ENCODE peak calls at places on chromosomes 1 and 21, in six cellular contexts. F is stimulated activated CD8-positive, alpha-beta memory T cell treated with anti-CD3 and anti-CD28 coated beads, Interleukin-7, amount 100 ng/mL, for 1 hour; P is amniotic epithelial cell; T is skeletal muscle cell; U is mesothelial cell of epicardium; G is pulmonary artery endothelial cell. Q is an unnamed sample.

GRCh38 chr21:45950740-45951515 is 30.6 kb upstream of the COL6A1 start:
- DNase-seq in P (peak), U (no peak), G (no peak), T (no peak), F (no peak), Q (no peak)

GRCh38 chr1:188583133-188583532 is 1754.4 kb downstream of the PLA2G4A start:
- DNase-seq in F (no peak), T (no peak), P (no peak), U (no peak), G (no peak), Q (no peak)

GRCh38 chr1:46613661-46614603 is 2.7 kb downstream of the MOB3C start:
- DNase-seq in U (no peak), G (no peak), T (no peak), F (no peak), P (peak), Q (peak)

GRCh38 chr21:29117372-29117955 is 13.0 kb upstream of the MAP3K7CL start:
- DNase-seq in T (no peak), P (no peak), G (no peak), F (no peak), U (no peak), Q (peak)

GRCh38 chr1:47761201-47761930 is 235.8 kb downstream of the TRABD2B start:
- DNase-seq in P (no peak), F (no peak), U (no peak), T (no peak), G (no peak), Q (no peak)

GRCh38 chr1:84692391-84692790 is 2.1 kb upstream of the SSX2IP start:
- DNase-seq in T (no peak), F (no peak), P (no peak), U (no peak), G (no peak), Q (no peak)

GRCh38 chr21:39321424-39321823 is 8.0 kb upstream of the BRWD1 start:
- DNase-seq in P (no peak), T (no peak), F (no peak), G (no peak), U (no peak), Q (no peak)

GRCh38 chr1:228420968-228421826 is 4.5 kb upstream of the TRIM17 start:
- DNase-seq in F (no peak), T (no peak), U (no peak), G (no peak), P (peak), Q (no peak)

GRCh38 chr1:87117761-87118160 is 203.3 kb downstream of the HS2ST1 start:
- DNase-seq in T (no peak), P (no peak), G (no peak), F (no peak), U (no peak), Q (no peak)

GRCh38 chr1:86762336-86762735 is 58.0 kb downstream of the SH3GLB1 start:
- DNase-seq in G (no peak), T (no peak), P (no peak), U (no peak), F (no peak), Q (no peak)

GRCh38 chr21:39694750-39695149 is 50.2 kb upstream of the IGSF5 start:
- DNase-seq in P (no peak), F (no peak), T (no peak), G (no peak), U (no peak), Q (no peak)

GRCh38 chr1:228989992-228990827 is 254.9 kb downstream of the RHOU start:
- DNase-seq in U (no peak), G (no peak), P (no peak), T (no peak), F (no peak), Q (peak)

GRCh38 chr1:234458352-234459027 is 20.5 kb downstream of the TARBP1 start:
- DNase-seq in F (no peak), T (no peak), U (no peak), P (no peak), G (no peak), Q (no peak)